ENCODE peak calls at places on chromosomes 3 and 15, in eight cellular contexts. One of them, this sample, is unnamed.

GRCh38 chr3:25830373-25831305 is 40.7 kb downstream of the OXSM start:
- DNase-seq in stomach: no peak
- DNase-seq in CD4-positive, CD25-positive, alpha-beta regulatory T cell: no peak
- DNase-seq in mammary epithelial cell: no peak
- DNase-seq in SJSA1: no peak
- DNase-seq in CD8-positive, alpha-beta memory T cell: no peak
- DNase-seq in HCT116: no peak
- DNase-seq in kidney: no peak
- DNase-seq in this sample: no peak

GRCh38 chr3:11576453-11576852 is 67.3 kb downstream of the VGLL4 start:
- DNase-seq in stomach: no peak
- DNase-seq in CD4-positive, CD25-positive, alpha-beta regulatory T cell: no peak
- DNase-seq in mammary epithelial cell: no peak
- DNase-seq in SJSA1: no peak
- DNase-seq in CD8-positive, alpha-beta memory T cell: no peak
- DNase-seq in HCT116: no peak
- DNase-seq in kidney: no peak
- DNase-seq in this sample: no peak

GRCh38 chr15:31328999-31329639 is 2.5 kb downstream of the KLF13 start:
- DNase-seq in stomach: no peak
- DNase-seq in CD4-positive, CD25-positive, alpha-beta regulatory T cell: peak; percentile 48
- DNase-seq in mammary epithelial cell: peak; percentile 39
- DNase-seq in SJSA1: no peak
- DNase-seq in CD8-positive, alpha-beta memory T cell: peak; percentile 70
- DNase-seq in HCT116: no peak
- DNase-seq in kidney: peak; percentile 86
- DNase-seq in this sample: no peak

GRCh38 chr3:83039422-83039821 is 1278.0 kb upstream of the GBE1 start:
- DNase-seq in stomach: no peak
- DNase-seq in CD4-positive, CD25-positive, alpha-beta regulatory T cell: no peak
- DNase-seq in mammary epithelial cell: no peak
- DNase-seq in SJSA1: peak; percentile 23
- DNase-seq in CD8-positive, alpha-beta memory T cell: no peak
- DNase-seq in HCT116: no peak
- DNase-seq in kidney: no peak
- DNase-seq in this sample: no peak

GRCh38 chr3:51106242-51106876 is 278.7 kb upstream of the MANF start:
- DNase-seq in stomach: no peak
- DNase-seq in CD4-positive, CD25-positive, alpha-beta regulatory T cell: no peak
- DNase-seq in mammary epithelial cell: no peak
- DNase-seq in SJSA1: no peak
- DNase-seq in CD8-positive, alpha-beta memory T cell: no peak
- DNase-seq in HCT116: no peak
- DNase-seq in kidney: no peak
- DNase-seq in this sample: no peak

GRCh38 chr3:145286937-145287336 is 874.0 kb downstream of the PLOD2 start:
- DNase-seq in stomach: no peak
- DNase-seq in CD4-positive, CD25-positive, alpha-beta regulatory T cell: no peak
- DNase-seq in mammary epithelial cell: no peak
- DNase-seq in SJSA1: no peak
- DNase-seq in CD8-positive, alpha-beta memory T cell: no peak
- DNase-seq in HCT116: no peak
- DNase-seq in kidney: no peak
- DNase-seq in this sample: no peak

GRCh38 chr3:4741404-4742307 is 237.6 kb upstream of the BHLHE40 start:
- DNase-seq in stomach: peak; percentile 65
- DNase-seq in CD4-positive, CD25-positive, alpha-beta regulatory T cell: no peak
- DNase-seq in mammary epithelial cell: peak; percentile 98
- DNase-seq in SJSA1: peak; percentile 90
- DNase-seq in CD8-positive, alpha-beta memory T cell: no peak
- DNase-seq in HCT116: peak; percentile 83
- DNase-seq in kidney: no peak
- DNase-seq in this sample: peak; percentile 79

GRCh38 chr3:13884851-13885703 is 5.2 kb upstream of the WNT7A start:
- DNase-seq in stomach: peak; percentile 68
- DNase-seq in CD4-positive, CD25-positive, alpha-beta regulatory T cell: peak; percentile 73
- DNase-seq in mammary epithelial cell: peak; percentile 56
- DNase-seq in SJSA1: no peak
- DNase-seq in CD8-positive, alpha-beta memory T cell: peak; percentile 77
- DNase-seq in HCT116: peak; percentile 56
- DNase-seq in kidney: no peak
- DNase-seq in this sample: no peak

GRCh38 chr15:44495562-44495961 is 41.4 kb upstream of the EIF3J start:
- DNase-seq in stomach: no peak
- DNase-seq in CD4-positive, CD25-positive, alpha-beta regulatory T cell: no peak
- DNase-seq in mammary epithelial cell: no peak
- DNase-seq in SJSA1: no peak
- DNase-seq in CD8-positive, alpha-beta memory T cell: no peak
- DNase-seq in HCT116: no peak
- DNase-seq in kidney: no peak
- DNase-seq in this sample: no peak

GRCh38 chr3:29181149-29181780 is 99.6 kb upstream of the RBMS3 start:
- DNase-seq in stomach: no peak
- DNase-seq in CD4-positive, CD25-positive, alpha-beta regulatory T cell: no peak
- DNase-seq in mammary epithelial cell: no peak
- DNase-seq in SJSA1: no peak
- DNase-seq in CD8-positive, alpha-beta memory T cell: no peak
- DNase-seq in HCT116: no peak
- DNase-seq in kidney: no peak
- DNase-seq in this sample: no peak

GRCh38 chr15:74725241-74725774 is at the start of gene CYP1A1:
- DNase-seq in stomach: peak; percentile 61
- DNase-seq in CD4-positive, CD25-positive, alpha-beta regulatory T cell: peak; percentile 55
- DNase-seq in mammary epithelial cell: peak; percentile 8
- DNase-seq in SJSA1: no peak
- DNase-seq in CD8-positive, alpha-beta memory T cell: no peak
- DNase-seq in HCT116: no peak
- DNase-seq in kidney: no peak
- DNase-seq in this sample: peak; percentile 32

GRCh38 chr15:25065286-25065685 is 110.5 kb downstream of the SNRPN start:
- DNase-seq in stomach: no peak
- DNase-seq in CD4-positive, CD25-positive, alpha-beta regulatory T cell: no peak
- DNase-seq in mammary epithelial cell: no peak
- DNase-seq in SJSA1: no peak
- DNase-seq in CD8-positive, alpha-beta memory T cell: no peak
- DNase-seq in HCT116: no peak
- DNase-seq in kidney: peak; percentile 39
- DNase-seq in this sample: no peak

GRCh38 chr15:25066708-25067107 is 111.9 kb downstream of the SNRPN start:
- DNase-seq in stomach: no peak
- DNase-seq in CD4-positive, CD25-positive, alpha-beta regulatory T cell: no peak
- DNase-seq in mammary epithelial cell: no peak
- DNase-seq in SJSA1: no peak
- DNase-seq in CD8-positive, alpha-beta memory T cell: no peak
- DNase-seq in HCT116: no peak
- DNase-seq in kidney: peak; percentile 57
- DNase-seq in this sample: no peak

GRCh38 chr15:25067725-25068309 is 113.0 kb downstream of the SNRPN start:
- DNase-seq in stomach: no peak
- DNase-seq in CD4-positive, CD25-positive, alpha-beta regulatory T cell: no peak
- DNase-seq in mammary epithelial cell: no peak
- DNase-seq in SJSA1: no peak
- DNase-seq in CD8-positive, alpha-beta memory T cell: no peak
- DNase-seq in HCT116: no peak
- DNase-seq in kidney: peak; percentile 8
- DNase-seq in this sample: no peak

GRCh38 chr15:25068696-25069095 is 113.9 kb downstream of the SNRPN start:
- DNase-seq in stomach: no peak
- DNase-seq in CD4-positive, CD25-positive, alpha-beta regulatory T cell: no peak
- DNase-seq in mammary epithelial cell: no peak
- DNase-seq in SJSA1: no peak
- DNase-seq in CD8-positive, alpha-beta memory T cell: peak; percentile 3
- DNase-seq in HCT116: no peak
- DNase-seq in kidney: peak; percentile 17
- DNase-seq in this sample: no peak

DNA sequence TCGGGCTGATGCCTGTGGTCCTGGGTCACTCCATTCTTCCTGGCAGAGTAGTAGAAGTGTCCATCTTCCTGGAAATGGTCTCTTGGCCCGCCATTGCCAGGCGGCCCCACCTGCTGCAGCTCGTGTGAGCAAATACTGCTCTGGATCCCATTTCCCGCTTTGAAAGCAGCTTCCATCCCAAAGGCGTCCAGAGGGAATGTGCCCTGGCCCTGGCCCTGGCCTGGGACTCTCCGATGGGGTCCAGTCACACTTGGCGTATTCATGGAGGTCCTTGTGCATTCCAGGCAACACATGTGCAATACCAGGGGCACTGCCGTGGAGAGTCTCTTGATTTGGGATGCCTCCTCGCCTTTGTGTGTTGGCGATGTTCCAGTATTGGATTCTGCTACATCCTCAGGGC is 111.1 kb downstream of the SNRPN start:
- DNase-seq in stomach: no peak
- DNase-seq in CD4-positive, CD25-positive, alpha-beta regulatory T cell: no peak
- DNase-seq in mammary epithelial cell: no peak
- DNase-seq in SJSA1: no peak
- DNase-seq in CD8-positive, alpha-beta memory T cell: no peak
- DNase-seq in HCT116: no peak
- DNase-seq in kidney: peak; percentile 39
- DNase-seq in this sample: no peak
- H3K9me3 ChIP-seq in stomach: peaks cover 100% of the 10 kb centered on the region
- H3K9me3 ChIP-seq in CD4-positive, CD25-positive, alpha-beta regulatory T cell: peaks cover 93% of the 10 kb centered on the region
- H3K9me3 ChIP-seq in mammary epithelial cell: peaks cover 99% of the 10 kb centered on the region
- H3K9me3 ChIP-seq in SJSA1: peaks cover 81% of the 10 kb centered on the region
- H3K9me3 ChIP-seq in CD8-positive, alpha-beta memory T cell: peaks cover 100% of the 10 kb centered on the region
- H3K9me3 ChIP-seq in HCT116: peaks cover 25% of the 10 kb centered on the region
- H3K9me3 ChIP-seq in kidney: peaks cover 100% of the 10 kb centered on the region
- H3K9me3 ChIP-seq in this sample: no peaks in the 10 kb centered on the region

GRCh38 chr3:138539352-138539751 is 54.7 kb downstream of the CEP70 start:
- DNase-seq in stomach: no peak
- DNase-seq in CD4-positive, CD25-positive, alpha-beta regulatory T cell: no peak
- DNase-seq in mammary epithelial cell: no peak
- DNase-seq in SJSA1: no peak
- DNase-seq in CD8-positive, alpha-beta memory T cell: no peak
- DNase-seq in HCT116: no peak
- DNase-seq in kidney: no peak
- DNase-seq in this sample: no peak

GRCh38 chr3:138544546-138544945 is 49.5 kb downstream of the CEP70 start:
- DNase-seq in stomach: no peak
- DNase-seq in CD4-positive, CD25-positive, alpha-beta regulatory T cell: no peak
- DNase-seq in mammary epithelial cell: no peak
- DNase-seq in SJSA1: no peak
- DNase-seq in CD8-positive, alpha-beta memory T cell: no peak
- DNase-seq in HCT116: no peak
- DNase-seq in kidney: no peak
- DNase-seq in this sample: no peak

GRCh38 chr3:138547342-138547975 is 46.6 kb downstream of the CEP70 start:
- DNase-seq in stomach: no peak
- DNase-seq in CD4-positive, CD25-positive, alpha-beta regulatory T cell: no peak
- DNase-seq in mammary epithelial cell: peak; percentile 69
- DNase-seq in SJSA1: no peak
- DNase-seq in CD8-positive, alpha-beta memory T cell: no peak
- DNase-seq in HCT116: no peak
- DNase-seq in kidney: no peak
- DNase-seq in this sample: no peak

DNA sequence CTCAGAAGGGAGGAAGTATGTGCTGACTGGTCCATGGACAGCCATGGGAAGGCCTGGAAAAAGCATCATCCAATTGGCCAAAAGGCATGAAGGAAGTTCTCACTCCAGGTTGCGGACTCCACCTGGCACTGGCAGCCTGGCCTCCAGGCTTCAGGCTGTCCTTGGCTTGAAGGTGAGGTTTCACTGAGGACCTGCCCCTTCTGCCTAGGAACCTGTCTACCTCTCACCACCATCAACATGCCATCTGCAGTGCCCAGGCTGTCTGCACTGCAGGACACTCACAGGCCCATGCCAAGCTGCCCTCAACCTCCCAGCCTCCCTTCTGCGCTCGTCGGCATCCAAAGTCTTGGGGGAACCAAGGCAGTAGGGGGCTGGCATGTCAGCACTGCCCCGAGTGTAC is 51.1 kb downstream of the CEP70 start:
- DNase-seq in stomach: no peak
- DNase-seq in CD4-positive, CD25-positive, alpha-beta regulatory T cell: no peak
- DNase-seq in mammary epithelial cell: no peak
- DNase-seq in SJSA1: no peak
- DNase-seq in CD8-positive, alpha-beta memory T cell: no peak
- DNase-seq in HCT116: no peak
- DNase-seq in kidney: peak; percentile 47
- DNase-seq in this sample: no peak
- H3K9me3 ChIP-seq in stomach: peaks cover 37% of the 10 kb centered on the region
- H3K9me3 ChIP-seq in CD4-positive, CD25-positive, alpha-beta regulatory T cell: peaks cover 30% of the 10 kb centered on the region
- H3K9me3 ChIP-seq in mammary epithelial cell: peaks cover 4% of the 10 kb centered on the region
- H3K9me3 ChIP-seq in SJSA1: peaks cover 16% of the 10 kb centered on the region
- H3K9me3 ChIP-seq in CD8-positive, alpha-beta memory T cell: peaks cover 8% of the 10 kb centered on the region
- H3K9me3 ChIP-seq in HCT116: peaks cover 3% of the 10 kb centered on the region
- H3K9me3 ChIP-seq in kidney: peaks cover 22% of the 10 kb centered on the region
- H3K9me3 ChIP-seq in this sample: peaks cover 14% of the 10 kb centered on the region

GRCh38 chr3:131883086-131883485 is 151.7 kb downstream of the CPNE4 start:
- DNase-seq in stomach: no peak
- DNase-seq in CD4-positive, CD25-positive, alpha-beta regulatory T cell: no peak
- DNase-seq in mammary epithelial cell: peak; percentile 14
- DNase-seq in SJSA1: no peak
- DNase-seq in CD8-positive, alpha-beta memory T cell: no peak
- DNase-seq in HCT116: no peak
- DNase-seq in kidney: no peak
- DNase-seq in this sample: peak; percentile 6
- H3K9me3 ChIP-seq in stomach: no peaks in the 10 kb centered on the region
- H3K9me3 ChIP-seq in CD4-positive, CD25-positive, alpha-beta regulatory T cell: peaks cover 2% of the 10 kb centered on the region
- H3K9me3 ChIP-seq in mammary epithelial cell: no peaks in the 10 kb centered on the region
- H3K9me3 ChIP-seq in SJSA1: no peaks in the 10 kb centered on the region
- H3K9me3 ChIP-seq in CD8-positive, alpha-beta memory T cell: no peaks in the 10 kb centered on the region
- H3K9me3 ChIP-seq in HCT116: no peaks in the 10 kb centered on the region
- H3K9me3 ChIP-seq in kidney: no peaks in the 10 kb centered on the region
- H3K9me3 ChIP-seq in this sample: peaks cover 5% of the 10 kb centered on the region

GRCh38 chr15:100227781-100228180 is 114.0 kb downstream of the ADAMTS17 start:
- DNase-seq in stomach: no peak
- DNase-seq in CD4-positive, CD25-positive, alpha-beta regulatory T cell: no peak
- DNase-seq in mammary epithelial cell: no peak
- DNase-seq in SJSA1: no peak
- DNase-seq in CD8-positive, alpha-beta memory T cell: no peak
- DNase-seq in HCT116: no peak
- DNase-seq in kidney: no peak
- DNase-seq in this sample: no peak

GRCh38 chr15:100234158-100235029 is 107.4 kb downstream of the ADAMTS17 start:
- DNase-seq in stomach: no peak
- DNase-seq in CD4-positive, CD25-positive, alpha-beta regulatory T cell: no peak
- DNase-seq in mammary epithelial cell: no peak
- DNase-seq in SJSA1: no peak
- DNase-seq in CD8-positive, alpha-beta memory T cell: no peak
- DNase-seq in HCT116: no peak
- DNase-seq in kidney: no peak
- DNase-seq in this sample: no peak

GRCh38 chr15:100235030-100235617 is 106.7 kb downstream of the ADAMTS17 start:
- DNase-seq in stomach: no peak
- DNase-seq in CD4-positive, CD25-positive, alpha-beta regulatory T cell: no peak
- DNase-seq in mammary epithelial cell: no peak
- DNase-seq in SJSA1: no peak
- DNase-seq in CD8-positive, alpha-beta memory T cell: no peak
- DNase-seq in HCT116: no peak
- DNase-seq in kidney: no peak
- DNase-seq in this sample: no peak

GRCh38 chr15:100229181-100230163 is 112.3 kb downstream of the ADAMTS17 start:
- DNase-seq in stomach: no peak
- DNase-seq in CD4-positive, CD25-positive, alpha-beta regulatory T cell: no peak
- DNase-seq in mammary epithelial cell: no peak
- DNase-seq in SJSA1: no peak
- DNase-seq in CD8-positive, alpha-beta memory T cell: no peak
- DNase-seq in HCT116: no peak
- DNase-seq in kidney: no peak
- DNase-seq in this sample: no peak

GRCh38 chr15:100230784-100231183 is 111.0 kb downstream of the ADAMTS17 start:
- DNase-seq in stomach: no peak
- DNase-seq in CD4-positive, CD25-positive, alpha-beta regulatory T cell: no peak
- DNase-seq in mammary epithelial cell: no peak
- DNase-seq in SJSA1: no peak
- DNase-seq in CD8-positive, alpha-beta memory T cell: no peak
- DNase-seq in HCT116: no peak
- DNase-seq in kidney: no peak
- DNase-seq in this sample: no peak
- H3K9me3 ChIP-seq in stomach: no peaks in the 10 kb centered on the region
- H3K9me3 ChIP-seq in CD4-positive, CD25-positive, alpha-beta regulatory T cell: no peaks in the 10 kb centered on the region
- H3K9me3 ChIP-seq in mammary epithelial cell: no peaks in the 10 kb centered on the region
- H3K9me3 ChIP-seq in SJSA1: no peaks in the 10 kb centered on the region
- H3K9me3 ChIP-seq in CD8-positive, alpha-beta memory T cell: no peaks in the 10 kb centered on the region
- H3K9me3 ChIP-seq in HCT116: no peaks in the 10 kb centered on the region
- H3K9me3 ChIP-seq in kidney: no peaks in the 10 kb centered on the region
- H3K9me3 ChIP-seq in this sample: no peaks in the 10 kb centered on the region

This sample was measured in MG63.